ENCODE peak calls at places on chromosomes 7 and 10, in four cellular contexts. W is CD4-positive, alpha-beta memory T cell; R is right lobe of liver; Z is effector memory CD4-positive, alpha-beta T cell. G is an unnamed sample. For H3K4me1, the result is how much of the 10 kb centered on the place peaks cover.

GRCh38 chr10:17244712-17245365 is 16.8 kb downstream of the VIM start:
- DNase-seq in W (no peak), Z (no peak), R (no peak), G (no peak)

GRCh38 chr7:94123136-94123535 is 119.0 kb upstream of the BET1 start:
- DNase-seq in R (no peak), W (no peak), Z (no peak), G (no peak)

GRCh38 chr10:20746856-20747255 is 150.3 kb downstream of the NEBL start:
- DNase-seq in R (no peak), Z (no peak), W (no peak), G (no peak)

GRCh38 chr7:69062020-69062760 is 536.1 kb upstream of the AUTS2 start:
- DNase-seq in W (no peak), R (no peak), Z (no peak), G (no peak)

GRCh38 chr7:98816925-98817710 is 52.7 kb downstream of the TMEM130 start:
- DNase-seq in W (no peak), Z (no peak), R (no peak), G (no peak)

GRCh38 chr7:64997927-64998391 is 7.1 kb upstream of the ZNF117 start:
- DNase-seq in R (no peak), Z (no peak), W (no peak), G (no peak)

GRCh38 chr10:72809033-72809432 is 84.5 kb upstream of the OIT3 start:
- DNase-seq in W (no peak), Z (no peak), R (no peak), G (no peak)

GRCh38 chr7:122136639-122137253 is 7.3 kb downstream of the AASS start:
- DNase-seq in R (no peak), W (no peak), Z (no peak), G (no peak)

GRCh38 chr7:97218767-97219166 is 101.3 kb downstream of the SDHAF3 start:
- DNase-seq in Z (no peak), W (no peak), R (no peak), G (no peak)

GRCh38 chr7:114084381-114085312 is 165.8 kb upstream of the PPP1R3A start:
- DNase-seq in R (peak), W (no peak), Z (no peak), G (peak)

GRCh38 chr10:235921-236320 is 100.7 kb downstream of the ZMYND11 start:
- DNase-seq in Z (no peak), W (no peak), R (no peak), G (no peak)

GRCh38 chr7:74479066-74479781 is 25.5 kb downstream of the GTF2IRD1 start:
- DNase-seq in W (no peak), Z (no peak), R (peak), G (peak)

GRCh38 chr7:143120696-143121405 is 11.0 kb upstream of the PIP start:
- DNase-seq in W (no peak), R (no peak), Z (no peak), G (no peak)

GRCh38 chr7:48337012-48337621 is 165.9 kb downstream of the ABCA13 start:
- DNase-seq in Z (no peak), W (no peak), R (no peak), G (no peak)

GRCh38 chr10:4652111-4653010 is 173.6 kb upstream of the AKR1E2 start:
- DNase-seq in R (no peak), Z (no peak), W (no peak), G (no peak)

GRCh38 chr10:17782921-17783665 is 26.1 kb upstream of the MRC1 start:
- DNase-seq in W (no peak), R (no peak), Z (no peak), G (no peak)

GRCh38 chr7:113891828-113892227 is 27.0 kb downstream of the PPP1R3A start:
- DNase-seq in Z (no peak), W (no peak), R (no peak), G (no peak)

GRCh38 chr10:67864560-67865371 is 19.7 kb upstream of the SIRT1 start:
- DNase-seq in Z (no peak), R (no peak), W (no peak), G (no peak)

GRCh38 chr7:76225379-76225778 is 23.7 kb downstream of the SRRM3 start:
- DNase-seq in W (no peak), Z (no peak), R (no peak), G (no peak)

GRCh38 chr7:80581472-80581871 is 57.0 kb upstream of the CD36 start:
- DNase-seq in W (no peak), Z (no peak), R (no peak), G (no peak)

GRCh38 chr7:150962743-150963399 is 15.2 kb downstream of the KCNH2 start:
- DNase-seq in Z (peak), R (peak), W (peak), G (peak)

GRCh38 chr7:74525881-74526280 is 72.2 kb downstream of the GTF2IRD1 start:
- DNase-seq in R (no peak), Z (no peak), W (no peak), G (no peak)

GRCh38 chr7:110994028-110994967 is 96.6 kb upstream of the LRRN3 start:
- DNase-seq in R (no peak), Z (no peak), W (no peak), G (no peak)

GRCh38 chr7:137331378-137331777 is 12.2 kb downstream of the PTN start:
- DNase-seq in W (no peak), Z (no peak), R (no peak), G (no peak)

GRCh38 chr7:112596981-112597380 is 116.2 kb downstream of the LSMEM1 start:
- DNase-seq in Z (no peak), W (no peak), R (no peak), G (no peak)

GRCh38 chr7:39749717-39750116 is 126.3 kb downstream of the RALA start:
- DNase-seq in Z (no peak), W (no peak), R (no peak), G (no peak)

GRCh38 chr7:39754326-39755120 is 131.2 kb downstream of the RALA start:
- DNase-seq in R (no peak), Z (no peak), W (no peak), G (no peak)

GRCh38 chr7:39750253-39750994 is 127.1 kb downstream of the RALA start:
- DNase-seq in R (no peak), Z (no peak), W (no peak), G (no peak)

GRCh38 chr7:39757604-39758003 is 134.2 kb downstream of the RALA start:
- DNase-seq in W (no peak), R (no peak), Z (no peak), G (no peak)

DNA sequence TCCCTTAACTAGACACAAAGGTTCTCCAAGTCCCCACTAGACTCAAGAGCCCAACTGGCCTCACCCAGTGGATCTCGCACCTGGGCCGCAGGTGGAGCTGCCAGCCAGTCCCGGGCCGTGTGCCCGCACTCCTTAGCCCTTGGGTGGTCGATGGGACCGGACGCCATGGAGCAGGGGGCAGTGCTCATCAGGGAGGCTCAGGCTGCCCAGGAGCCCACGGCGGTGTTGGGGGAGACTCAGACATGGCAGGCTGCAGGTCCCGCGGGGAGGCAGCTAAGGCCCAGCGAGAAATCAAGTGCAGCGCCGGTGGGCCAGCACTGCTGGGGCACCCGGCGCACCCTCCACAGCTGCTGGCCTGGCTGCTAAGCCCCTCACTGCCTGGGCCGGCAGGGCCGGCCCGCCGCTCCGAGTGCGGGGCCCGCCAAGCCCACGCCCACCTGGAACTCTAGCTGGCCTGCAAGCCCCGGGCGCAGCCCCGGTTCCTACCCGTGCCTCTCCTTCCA is 130.5 kb downstream of the RALA start:
- DNase-seq in Z (no peak), R (no peak), W (no peak), G (no peak)
- H3K4me3 ChIP-seq in Z (no peak), R (no peak), W (no peak), G (no peak)

GRCh38 chr10:102502029-102502336 is 529 bp downstream of the ACTR1A start:
- DNase-seq in W (peak), R (peak), Z (peak), G (peak)

GRCh38 chr10:102504179-102504975 is 605 bp downstream of the SUFU start:
- DNase-seq in Z (peak), W (peak), R (peak), G (peak)

GRCh38 chr10:102504976-102505300 is 1.2 kb downstream of the SUFU start:
- DNase-seq in W (no peak), Z (no peak), R (no peak), G (no peak)

GRCh38 chr10:102502337-102503151 is at the start of gene ACTR1A:
- DNase-seq in R (peak), Z (peak), W (peak), G (peak)

DNA sequence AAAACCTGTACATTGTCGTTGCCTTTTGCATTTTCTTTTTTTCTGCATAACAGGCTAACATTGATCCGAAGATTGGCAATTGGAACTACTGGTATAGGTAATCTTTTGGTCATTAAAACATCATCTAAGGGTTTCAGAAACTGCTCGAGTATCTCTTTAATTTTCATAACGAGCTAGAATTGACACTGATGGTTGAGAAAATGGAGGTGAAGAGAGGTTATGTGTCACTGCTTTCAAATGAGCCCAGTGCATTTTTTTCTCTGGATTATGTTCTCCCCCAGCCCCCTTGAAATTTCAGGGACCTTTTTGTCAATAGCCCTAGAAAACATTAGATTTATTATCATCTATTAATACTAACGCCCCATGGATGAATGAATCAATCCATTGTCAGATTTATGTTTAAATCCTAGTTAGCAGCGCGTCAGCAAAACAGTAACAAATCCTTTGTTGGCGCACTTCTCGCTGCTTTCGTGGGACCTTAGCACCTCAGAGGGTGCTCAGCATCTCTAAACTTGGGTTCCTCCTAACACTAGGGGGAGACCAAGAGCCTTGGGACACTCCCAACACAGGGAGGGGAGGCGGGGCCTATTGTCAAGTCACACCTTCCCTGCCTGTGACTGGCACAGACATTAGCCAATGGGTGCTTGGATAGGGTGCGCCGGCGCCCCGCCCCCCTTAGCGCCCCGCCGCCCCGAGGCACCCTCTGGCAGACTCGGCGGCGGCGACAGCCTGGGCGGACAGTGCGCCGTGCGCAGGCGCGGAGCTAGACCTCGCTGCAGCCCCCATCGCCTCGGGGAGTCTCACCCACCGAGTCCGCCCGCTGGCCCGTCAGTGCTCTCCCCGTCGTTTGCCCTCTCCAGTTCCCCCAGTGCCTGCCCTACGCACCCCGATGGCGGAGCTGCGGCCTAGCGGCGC is at the start of gene SUFU:
- DNase-seq in W (peak), Z (peak), R (peak), G (peak)
- H3K4me1 ChIP-seq in W (half or more), Z (under half), R (under half), G (under half)

DNA sequence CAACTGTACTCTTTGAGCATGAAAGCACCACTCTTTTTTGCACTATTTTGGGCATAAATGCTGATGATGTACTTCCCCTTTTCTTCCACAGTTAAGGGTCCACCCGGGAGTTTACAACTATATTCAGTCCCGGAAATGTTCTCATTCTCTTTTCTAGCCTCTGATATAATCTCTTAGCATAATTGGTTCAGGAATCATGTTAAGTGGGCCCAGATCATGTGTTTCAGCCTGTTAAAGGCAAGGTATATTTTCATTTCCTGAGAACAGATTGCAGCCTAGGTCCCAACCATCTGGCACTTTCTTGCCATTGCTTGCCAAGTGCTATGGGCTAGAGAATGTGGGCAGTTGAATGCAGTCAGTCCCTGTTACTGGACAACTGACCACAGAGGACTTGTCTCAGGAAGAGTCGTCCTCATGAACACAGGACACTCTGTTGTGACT is 111.4 kb upstream of the GLCCI1 start:
- DNase-seq in R (no peak), W (no peak), Z (no peak), G (no peak)
- H3K4me3 ChIP-seq in R (no peak), W (no peak), Z (no peak), G (no peak)

GRCh38 chr10:26843736-26844135 is 17.0 kb downstream of the ABI1 start:
- DNase-seq in Z (no peak), R (no peak), W (no peak), G (no peak)

GRCh38 chr10:26837139-26837538 is 23.6 kb downstream of the ABI1 start:
- DNase-seq in W (no peak), Z (no peak), R (no peak), G (no peak)

GRCh38 chr10:26840938-26841732 is 19.6 kb downstream of the ABI1 start:
- DNase-seq in Z (no peak), R (no peak), W (no peak), G (no peak)

GRCh38 chr10:26841733-26842317 is 18.9 kb downstream of the ABI1 start:
- DNase-seq in W (no peak), Z (no peak), R (no peak), G (no peak)

DNA sequence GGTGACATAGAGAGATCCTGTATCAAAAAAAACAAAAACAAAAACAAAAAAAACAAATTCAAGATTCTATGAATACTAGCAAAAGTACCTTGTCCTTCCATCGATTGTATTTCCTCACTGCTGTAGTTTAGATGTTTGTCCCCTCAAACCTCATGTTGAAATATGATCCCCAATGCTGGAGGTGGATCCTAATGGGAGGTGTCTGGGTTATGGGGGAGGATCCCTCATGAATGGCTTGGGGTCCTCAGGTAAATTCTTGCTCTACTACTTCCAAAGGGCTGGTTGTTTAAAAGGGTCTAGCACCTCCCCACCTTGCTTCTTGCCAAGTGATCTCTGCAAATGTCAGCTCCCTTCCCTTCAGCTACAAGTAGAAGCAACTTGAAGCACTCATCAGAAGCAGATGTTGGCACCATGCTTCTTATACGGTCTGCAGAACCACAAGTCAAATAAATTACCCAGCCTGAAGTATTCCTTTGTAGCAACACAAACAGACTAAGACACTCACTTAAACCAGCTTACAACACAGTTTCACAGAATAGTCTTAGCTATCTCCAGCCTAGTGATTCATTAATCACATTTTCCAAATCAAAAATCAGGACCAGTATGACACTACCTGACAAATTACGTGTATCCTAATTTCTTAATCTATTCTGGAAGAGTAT is 20.7 kb downstream of the ABI1 start:
- DNase-seq in R (no peak), Z (no peak), W (no peak), G (no peak)
- H3K4me1 ChIP-seq in R (under half), Z (under half), W (half or more), G (under half)

DNA sequence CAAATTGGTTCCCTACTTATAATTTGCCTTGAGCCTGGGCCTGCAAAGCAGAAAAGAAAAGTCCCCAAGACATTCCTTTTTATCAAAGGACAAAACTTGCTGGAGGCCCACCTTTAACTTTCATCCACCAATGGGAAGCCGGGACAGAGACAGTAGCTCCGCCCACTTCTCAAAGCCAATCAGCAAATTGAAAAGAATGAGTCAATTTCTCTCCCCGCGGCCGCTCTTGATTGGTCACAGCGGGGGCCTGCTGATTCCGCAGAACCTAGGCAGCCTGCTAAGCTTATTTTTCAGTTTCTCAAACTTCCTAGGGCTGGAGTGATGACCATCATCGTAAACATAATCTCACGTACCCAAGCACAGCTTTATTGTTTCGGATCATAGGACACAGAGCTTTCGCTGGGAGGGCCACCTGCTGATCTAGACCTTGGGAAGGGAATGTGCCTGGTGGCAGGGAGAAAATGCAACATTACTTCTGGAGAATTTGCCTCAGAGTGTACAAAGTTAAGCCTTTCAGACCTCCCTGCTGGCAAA is at the start of gene SLC13A4:
- DNase-seq in W (no peak), R (no peak), Z (no peak), G (no peak)
- H3K4me3 ChIP-seq in W (no peak), R (no peak), Z (no peak), G (no peak)

DNA sequence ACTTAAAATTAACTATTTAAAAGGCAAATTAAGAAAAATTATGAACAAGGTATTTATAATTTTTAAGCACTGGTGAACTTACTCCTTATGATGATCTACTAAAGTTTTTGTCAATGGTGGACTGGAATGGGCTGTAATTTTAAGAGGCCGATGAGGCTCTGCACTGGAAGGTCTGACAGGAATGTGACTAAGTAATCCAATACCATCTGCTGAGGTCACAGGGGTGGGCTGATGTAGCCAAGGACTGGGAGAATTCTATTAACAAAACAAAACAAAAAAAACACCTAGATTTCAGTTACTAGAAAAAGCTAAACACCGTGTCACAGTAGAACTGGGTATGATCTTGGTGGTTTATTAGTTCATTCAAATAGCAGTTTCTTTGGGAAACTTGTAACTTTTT is 75.9 kb downstream of the NRBF2 start:
- DNase-seq in Z (no peak), R (no peak), W (no peak), G (no peak)
- H3K4me1 ChIP-seq in Z (under half), R (under half), W (under half), G (under half)

GRCh38 chr10:49140306-49141175 is 6.7 kb upstream of the FAM170B start:
- DNase-seq in R (no peak), Z (no peak), W (no peak), G (no peak)
- H3K4me3 ChIP-seq in R (no peak), Z (no peak), W (no peak), G (no peak)

GRCh38 chr7:92631067-92631829 is 41.1 kb upstream of the FAM133B start:
- DNase-seq in Z (no peak), W (no peak), R (no peak), G (no peak)

GRCh38 chr7:92625617-92626016 is 35.4 kb upstream of the FAM133B start:
- DNase-seq in R (no peak), W (no peak), Z (no peak), G (no peak)

GRCh38 chr7:92626281-92626846 is 36.2 kb upstream of the FAM133B start:
- DNase-seq in Z (no peak), R (no peak), W (no peak), G (no peak)

GRCh38 chr7:92629779-92630178 is 39.6 kb upstream of the FAM133B start:
- DNase-seq in W (no peak), R (no peak), Z (no peak), G (no peak)

GRCh38 chr7:92627956-92628355 is 37.8 kb upstream of the FAM133B start:
- DNase-seq in Z (no peak), W (no peak), R (no peak), G (no peak)
- H3K4me1 ChIP-seq in Z (under half), W (under half), R (under half), G (under half)